ENCODE peak calls at places on chromosomes 5 and 9, in eight cellular contexts. O is NCI-H69; B is NCI-H446 treated with DMSO at 0.1 percent for 48 hours; D is A172; R is HCEC 1CT; Y is fibroblast of lung; Q is activated CD8-positive, alpha-beta memory T cell treated with anti-CD3 and anti-CD28 coated beads for 24 hours; S is T-helper 1 cell. W is an unnamed sample.

GRCh38 chr9:90966475-90967150 is 165.0 kb downstream of the SYK start:
- DNase-seq in R (peak), B (no peak), S (peak), D (peak), Q (no peak), Y (peak), O (no peak), W (peak)

GRCh38 chr5:151253604-151253948 is 591 bp downstream of the GM2A start:
- DNase-seq in S (no peak), B (no peak), R (no peak), Q (no peak), O (no peak), Y (no peak), D (no peak), W (no peak)

GRCh38 chr5:176948458-176948857 is 49.3 kb upstream of the HK3 start:
- DNase-seq in Q (no peak), Y (no peak), R (no peak), S (no peak), B (no peak), D (no peak), O (peak), W (no peak)

GRCh38 chr5:181234116-181234454 is 9.6 kb downstream of the RACK1 start:
- DNase-seq in Y (no peak), S (no peak), Q (peak), O (no peak), D (no peak), R (no peak), B (no peak), W (no peak)

GRCh38 chr5:80961376-80962281 is 1.5 kb downstream of the RASGRF2 start:
- DNase-seq in S (peak), B (no peak), Q (no peak), O (no peak), Y (peak), D (no peak), R (peak), W (peak)

GRCh38 chr5:73981696-73982095 is 355.7 kb downstream of the ARHGEF28 start:
- DNase-seq in B (peak), S (no peak), Q (no peak), D (no peak), O (no peak), Y (no peak), R (no peak), W (no peak)

GRCh38 chr9:38017149-38017884 is 51.7 kb downstream of the SHB start:
- DNase-seq in O (no peak), B (no peak), Q (no peak), Y (no peak), R (peak), D (peak), S (no peak), W (peak)

GRCh38 chr5:168726342-168726741 is 147.2 kb upstream of the PANK3 start:
- DNase-seq in B (no peak), Q (no peak), D (no peak), R (no peak), S (no peak), O (no peak), Y (no peak), W (no peak)

GRCh38 chr9:115161431-115161830 is 43.5 kb upstream of the TNC start:
- DNase-seq in R (no peak), Y (no peak), S (no peak), Q (no peak), D (no peak), O (no peak), B (no peak), W (no peak)

GRCh38 chr5:146213210-146213838 is 9.9 kb downstream of the RBM27 start:
- DNase-seq in S (no peak), D (peak), O (peak), R (no peak), Y (peak), Q (no peak), B (peak), W (peak)

GRCh38 chr9:136799854-136800657 is 3.9 kb downstream of the CCDC183 start:
- DNase-seq in D (peak), S (peak), Y (peak), O (peak), Q (peak), R (peak), B (no peak), W (peak)

W was measured in IMR-90.